ENCODE peak calls at places on chromosomes 5 and 9, in seven cellular contexts. One of them, this sample, is unnamed.
A peak's percentile ranks its signal among the peaks of the same experiment; 100 is the strongest.

GRCh38 chr9:27784999-27785713 is 211.9 kb upstream of the C9orf72 start:
- DNase-seq in posterior cingulate gyrus: no peak
- DNase-seq in fibroblast of gingiva: no peak
- DNase-seq in amniotic epithelial cell: no peak
- DNase-seq in ecto neural progenitor cell: no peak
- DNase-seq in AG04449: no peak
- DNase-seq in T follicular helper cell: no peak
- DNase-seq in this sample: no peak

GRCh38 chr9:119951090-119951489 is 581.9 kb upstream of the BRINP1 start:
- DNase-seq in posterior cingulate gyrus: no peak
- DNase-seq in fibroblast of gingiva: peak; percentile 92
- DNase-seq in amniotic epithelial cell: no peak
- DNase-seq in ecto neural progenitor cell: no peak
- DNase-seq in AG04449: peak; percentile 95
- DNase-seq in T follicular helper cell: no peak
- DNase-seq in this sample: peak; percentile 49

GRCh38 chr9:655875-656274 is 185.6 kb upstream of the DMRT1 start:
- DNase-seq in posterior cingulate gyrus: no peak
- DNase-seq in fibroblast of gingiva: peak; percentile 9
- DNase-seq in amniotic epithelial cell: no peak
- DNase-seq in ecto neural progenitor cell: no peak
- DNase-seq in AG04449: no peak
- DNase-seq in T follicular helper cell: no peak
- DNase-seq in this sample: no peak

GRCh38 chr9:23662320-23662719 is 163.7 kb downstream of the ELAVL2 start:
- DNase-seq in posterior cingulate gyrus: no peak
- DNase-seq in fibroblast of gingiva: no peak
- DNase-seq in amniotic epithelial cell: no peak
- DNase-seq in ecto neural progenitor cell: no peak
- DNase-seq in AG04449: no peak
- DNase-seq in T follicular helper cell: no peak
- DNase-seq in this sample: no peak

GRCh38 chr5:175894805-175895204 is 23.4 kb downstream of the CPLX2 start:
- DNase-seq in posterior cingulate gyrus: no peak
- DNase-seq in fibroblast of gingiva: no peak
- DNase-seq in amniotic epithelial cell: no peak
- DNase-seq in ecto neural progenitor cell: peak; percentile 41
- DNase-seq in AG04449: no peak
- DNase-seq in T follicular helper cell: no peak
- DNase-seq in this sample: no peak

GRCh38 chr5:143101134-143101533 is 302.4 kb downstream of the NR3C1 start:
- DNase-seq in posterior cingulate gyrus: no peak
- DNase-seq in fibroblast of gingiva: no peak
- DNase-seq in amniotic epithelial cell: no peak
- DNase-seq in ecto neural progenitor cell: no peak
- DNase-seq in AG04449: no peak
- DNase-seq in T follicular helper cell: no peak
- DNase-seq in this sample: no peak

GRCh38 chr5:172869734-172870133 is 35.7 kb downstream of the ERGIC1 start:
- DNase-seq in posterior cingulate gyrus: no peak
- DNase-seq in fibroblast of gingiva: peak; percentile 52
- DNase-seq in amniotic epithelial cell: peak; percentile 19
- DNase-seq in ecto neural progenitor cell: no peak
- DNase-seq in AG04449: no peak
- DNase-seq in T follicular helper cell: no peak
- DNase-seq in this sample: no peak

GRCh38 chr5:160315968-160316367 is 3.6 kb upstream of the CCNJL start:
- DNase-seq in posterior cingulate gyrus: no peak
- DNase-seq in fibroblast of gingiva: no peak
- DNase-seq in amniotic epithelial cell: peak; percentile 57
- DNase-seq in ecto neural progenitor cell: no peak
- DNase-seq in AG04449: no peak
- DNase-seq in T follicular helper cell: no peak
- DNase-seq in this sample: no peak

GRCh38 chr5:53037141-53037859 is 48.1 kb downstream of the ITGA2 start:
- DNase-seq in posterior cingulate gyrus: no peak
- DNase-seq in fibroblast of gingiva: peak; percentile 74
- DNase-seq in amniotic epithelial cell: peak; percentile 94
- DNase-seq in ecto neural progenitor cell: no peak
- DNase-seq in AG04449: no peak
- DNase-seq in T follicular helper cell: no peak
- DNase-seq in this sample: no peak

GRCh38 chr5:76610196-76610595 is 13.0 kb downstream of the F2RL2 start:
- DNase-seq in posterior cingulate gyrus: no peak
- DNase-seq in fibroblast of gingiva: no peak
- DNase-seq in amniotic epithelial cell: no peak
- DNase-seq in ecto neural progenitor cell: no peak
- DNase-seq in AG04449: no peak
- DNase-seq in T follicular helper cell: no peak
- DNase-seq in this sample: no peak

GRCh38 chr5:32223972-32224608 is 50.0 kb upstream of the GOLPH3 start:
- DNase-seq in posterior cingulate gyrus: no peak
- DNase-seq in fibroblast of gingiva: peak; percentile 82
- DNase-seq in amniotic epithelial cell: peak; percentile 96
- DNase-seq in ecto neural progenitor cell: no peak
- DNase-seq in AG04449: peak; percentile 59
- DNase-seq in T follicular helper cell: no peak
- DNase-seq in this sample: no peak

GRCh38 chr9:85142461-85143401 is 473.2 kb downstream of the NTRK2 start:
- DNase-seq in posterior cingulate gyrus: no peak
- DNase-seq in fibroblast of gingiva: peak; percentile 73
- DNase-seq in amniotic epithelial cell: no peak
- DNase-seq in ecto neural progenitor cell: no peak
- DNase-seq in AG04449: no peak
- DNase-seq in T follicular helper cell: no peak
- DNase-seq in this sample: no peak

GRCh38 chr5:121188849-121189248 is 662.8 kb upstream of the FTMT start:
- DNase-seq in posterior cingulate gyrus: no peak
- DNase-seq in fibroblast of gingiva: no peak
- DNase-seq in amniotic epithelial cell: no peak
- DNase-seq in ecto neural progenitor cell: no peak
- DNase-seq in AG04449: no peak
- DNase-seq in T follicular helper cell: no peak
- DNase-seq in this sample: no peak

GRCh38 chr9:91193658-91194391 is 167.9 kb downstream of the AUH start:
- DNase-seq in posterior cingulate gyrus: peak; percentile 56
- DNase-seq in fibroblast of gingiva: peak; percentile 95
- DNase-seq in amniotic epithelial cell: peak; percentile 92
- DNase-seq in ecto neural progenitor cell: peak; percentile 90
- DNase-seq in AG04449: peak; percentile 69
- DNase-seq in T follicular helper cell: peak; percentile 19
- DNase-seq in this sample: peak; percentile 47

GRCh38 chr5:72478684-72479083 is 28.5 kb downstream of the ZNF366 start:
- DNase-seq in posterior cingulate gyrus: no peak
- DNase-seq in fibroblast of gingiva: peak; percentile 54
- DNase-seq in amniotic epithelial cell: peak; percentile 10
- DNase-seq in ecto neural progenitor cell: no peak
- DNase-seq in AG04449: no peak
- DNase-seq in T follicular helper cell: no peak
- DNase-seq in this sample: no peak